ENCODE peak calls at places on chromosomes 3 and 15, in eight cellular contexts. One of them, this sample, is unnamed.

GRCh38 chr15:85473455-85473854 is 93.1 kb downstream of the AKAP13 start:
- DNase-seq in psoas muscle: no peak
- DNase-seq in heart left ventricle: no peak
- DNase-seq in RPMI7951: peak
- DNase-seq in cardiac fibroblast: peak
- DNase-seq in heart right ventricle: no peak
- DNase-seq in stimulated activated CD8-positive, alpha-beta memory T cell treated with anti-CD3 and anti-CD28 coated beads, Interleukin-7, amount 100 ng/mL, for 1 hour: no peak
- DNase-seq in stimulated activated CD4-positive, alpha-beta T cell treated with anti-CD3 and anti-CD28 coated beads, Interleukin-2, amount 100 ng/mL, for 48 hours: no peak
- DNase-seq in this sample: no peak

GRCh38 chr3:112894258-112894657 is 47.6 kb upstream of the CD200R1L start:
- DNase-seq in psoas muscle: no peak
- DNase-seq in heart left ventricle: no peak
- DNase-seq in RPMI7951: peak
- DNase-seq in cardiac fibroblast: peak
- DNase-seq in heart right ventricle: no peak
- DNase-seq in stimulated activated CD8-positive, alpha-beta memory T cell treated with anti-CD3 and anti-CD28 coated beads, Interleukin-7, amount 100 ng/mL, for 1 hour: no peak
- DNase-seq in stimulated activated CD4-positive, alpha-beta T cell treated with anti-CD3 and anti-CD28 coated beads, Interleukin-2, amount 100 ng/mL, for 48 hours: no peak
- DNase-seq in this sample: no peak

GRCh38 chr3:101779808-101780366 is 876 bp downstream of the NXPE3 start:
- DNase-seq in psoas muscle: no peak
- DNase-seq in heart left ventricle: peak
- DNase-seq in RPMI7951: peak
- DNase-seq in cardiac fibroblast: peak
- DNase-seq in heart right ventricle: no peak
- DNase-seq in stimulated activated CD8-positive, alpha-beta memory T cell treated with anti-CD3 and anti-CD28 coated beads, Interleukin-7, amount 100 ng/mL, for 1 hour: no peak
- DNase-seq in stimulated activated CD4-positive, alpha-beta T cell treated with anti-CD3 and anti-CD28 coated beads, Interleukin-2, amount 100 ng/mL, for 48 hours: no peak
- DNase-seq in this sample: no peak

GRCh38 chr3:195895900-195896360 is 12.4 kb downstream of the TNK2 start:
- DNase-seq in psoas muscle: peak
- DNase-seq in heart left ventricle: peak
- DNase-seq in RPMI7951: peak
- DNase-seq in cardiac fibroblast: no peak
- DNase-seq in heart right ventricle: peak
- DNase-seq in stimulated activated CD8-positive, alpha-beta memory T cell treated with anti-CD3 and anti-CD28 coated beads, Interleukin-7, amount 100 ng/mL, for 1 hour: peak
- DNase-seq in stimulated activated CD4-positive, alpha-beta T cell treated with anti-CD3 and anti-CD28 coated beads, Interleukin-2, amount 100 ng/mL, for 48 hours: peak
- DNase-seq in this sample: no peak

GRCh38 chr15:89533861-89534544 is 37.6 kb upstream of the RHCG start:
- DNase-seq in psoas muscle: no peak
- DNase-seq in heart left ventricle: no peak
- DNase-seq in RPMI7951: peak
- DNase-seq in cardiac fibroblast: peak
- DNase-seq in heart right ventricle: no peak
- DNase-seq in stimulated activated CD8-positive, alpha-beta memory T cell treated with anti-CD3 and anti-CD28 coated beads, Interleukin-7, amount 100 ng/mL, for 1 hour: no peak
- DNase-seq in stimulated activated CD4-positive, alpha-beta T cell treated with anti-CD3 and anti-CD28 coated beads, Interleukin-2, amount 100 ng/mL, for 48 hours: no peak
- DNase-seq in this sample: no peak

GRCh38 chr3:156602424-156602823 is 47.5 kb upstream of the SSR3 start:
- DNase-seq in psoas muscle: no peak
- DNase-seq in heart left ventricle: no peak
- DNase-seq in RPMI7951: no peak
- DNase-seq in cardiac fibroblast: peak
- DNase-seq in heart right ventricle: no peak
- DNase-seq in stimulated activated CD8-positive, alpha-beta memory T cell treated with anti-CD3 and anti-CD28 coated beads, Interleukin-7, amount 100 ng/mL, for 1 hour: no peak
- DNase-seq in stimulated activated CD4-positive, alpha-beta T cell treated with anti-CD3 and anti-CD28 coated beads, Interleukin-2, amount 100 ng/mL, for 48 hours: no peak
- DNase-seq in this sample: no peak

GRCh38 chr3:104436536-104436935 is 930.2 kb upstream of the ALCAM start:
- DNase-seq in psoas muscle: no peak
- DNase-seq in heart left ventricle: no peak
- DNase-seq in RPMI7951: no peak
- DNase-seq in cardiac fibroblast: no peak
- DNase-seq in heart right ventricle: no peak
- DNase-seq in stimulated activated CD8-positive, alpha-beta memory T cell treated with anti-CD3 and anti-CD28 coated beads, Interleukin-7, amount 100 ng/mL, for 1 hour: no peak
- DNase-seq in stimulated activated CD4-positive, alpha-beta T cell treated with anti-CD3 and anti-CD28 coated beads, Interleukin-2, amount 100 ng/mL, for 48 hours: no peak
- DNase-seq in this sample: no peak

GRCh38 chr15:25687276-25687675 is 175.9 kb downstream of the ATP10A start:
- DNase-seq in psoas muscle: no peak
- DNase-seq in heart left ventricle: no peak
- DNase-seq in RPMI7951: no peak
- DNase-seq in cardiac fibroblast: no peak
- DNase-seq in heart right ventricle: no peak
- DNase-seq in stimulated activated CD8-positive, alpha-beta memory T cell treated with anti-CD3 and anti-CD28 coated beads, Interleukin-7, amount 100 ng/mL, for 1 hour: no peak
- DNase-seq in stimulated activated CD4-positive, alpha-beta T cell treated with anti-CD3 and anti-CD28 coated beads, Interleukin-2, amount 100 ng/mL, for 48 hours: no peak
- DNase-seq in this sample: no peak

GRCh38 chr3:123483146-123483545 is 34.3 kb upstream of the ADCY5 start:
- DNase-seq in psoas muscle: no peak
- DNase-seq in heart left ventricle: no peak
- DNase-seq in RPMI7951: no peak
- DNase-seq in cardiac fibroblast: no peak
- DNase-seq in heart right ventricle: no peak
- DNase-seq in stimulated activated CD8-positive, alpha-beta memory T cell treated with anti-CD3 and anti-CD28 coated beads, Interleukin-7, amount 100 ng/mL, for 1 hour: no peak
- DNase-seq in stimulated activated CD4-positive, alpha-beta T cell treated with anti-CD3 and anti-CD28 coated beads, Interleukin-2, amount 100 ng/mL, for 48 hours: no peak
- DNase-seq in this sample: no peak

GRCh38 chr3:100149130-100149529 is 34.8 kb upstream of the FILIP1L start:
- DNase-seq in psoas muscle: no peak
- DNase-seq in heart left ventricle: no peak
- DNase-seq in RPMI7951: peak
- DNase-seq in cardiac fibroblast: no peak
- DNase-seq in heart right ventricle: no peak
- DNase-seq in stimulated activated CD8-positive, alpha-beta memory T cell treated with anti-CD3 and anti-CD28 coated beads, Interleukin-7, amount 100 ng/mL, for 1 hour: no peak
- DNase-seq in stimulated activated CD4-positive, alpha-beta T cell treated with anti-CD3 and anti-CD28 coated beads, Interleukin-2, amount 100 ng/mL, for 48 hours: no peak
- DNase-seq in this sample: no peak

GRCh38 chr15:68447209-68447608 is 15.2 kb upstream of the ITGA11 start:
- DNase-seq in psoas muscle: no peak
- DNase-seq in heart left ventricle: no peak
- DNase-seq in RPMI7951: peak
- DNase-seq in cardiac fibroblast: no peak
- DNase-seq in heart right ventricle: no peak
- DNase-seq in stimulated activated CD8-positive, alpha-beta memory T cell treated with anti-CD3 and anti-CD28 coated beads, Interleukin-7, amount 100 ng/mL, for 1 hour: no peak
- DNase-seq in stimulated activated CD4-positive, alpha-beta T cell treated with anti-CD3 and anti-CD28 coated beads, Interleukin-2, amount 100 ng/mL, for 48 hours: no peak
- DNase-seq in this sample: no peak

GRCh38 chr3:141485578-141486415 is 1.0 kb upstream of the RASA2 start:
- DNase-seq in psoas muscle: no peak
- DNase-seq in heart left ventricle: no peak
- DNase-seq in RPMI7951: peak
- DNase-seq in cardiac fibroblast: peak
- DNase-seq in heart right ventricle: no peak
- DNase-seq in stimulated activated CD8-positive, alpha-beta memory T cell treated with anti-CD3 and anti-CD28 coated beads, Interleukin-7, amount 100 ng/mL, for 1 hour: no peak
- DNase-seq in stimulated activated CD4-positive, alpha-beta T cell treated with anti-CD3 and anti-CD28 coated beads, Interleukin-2, amount 100 ng/mL, for 48 hours: no peak
- DNase-seq in this sample: no peak

GRCh38 chr3:168511428-168512014 is 415.8 kb upstream of the GOLIM4 start:
- DNase-seq in psoas muscle: no peak
- DNase-seq in heart left ventricle: no peak
- DNase-seq in RPMI7951: no peak
- DNase-seq in cardiac fibroblast: peak
- DNase-seq in heart right ventricle: no peak
- DNase-seq in stimulated activated CD8-positive, alpha-beta memory T cell treated with anti-CD3 and anti-CD28 coated beads, Interleukin-7, amount 100 ng/mL, for 1 hour: no peak
- DNase-seq in stimulated activated CD4-positive, alpha-beta T cell treated with anti-CD3 and anti-CD28 coated beads, Interleukin-2, amount 100 ng/mL, for 48 hours: no peak
- DNase-seq in this sample: no peak

GRCh38 chr15:77497942-77498361 is 77.3 kb downstream of the HMG20A start:
- DNase-seq in psoas muscle: peak
- DNase-seq in heart left ventricle: peak
- DNase-seq in RPMI7951: peak
- DNase-seq in cardiac fibroblast: no peak
- DNase-seq in heart right ventricle: no peak
- DNase-seq in stimulated activated CD8-positive, alpha-beta memory T cell treated with anti-CD3 and anti-CD28 coated beads, Interleukin-7, amount 100 ng/mL, for 1 hour: no peak
- DNase-seq in stimulated activated CD4-positive, alpha-beta T cell treated with anti-CD3 and anti-CD28 coated beads, Interleukin-2, amount 100 ng/mL, for 48 hours: no peak
- DNase-seq in this sample: no peak

GRCh38 chr3:33491697-33492096 is 51.5 kb upstream of the UBP1 start:
- DNase-seq in psoas muscle: no peak
- DNase-seq in heart left ventricle: no peak
- DNase-seq in RPMI7951: no peak
- DNase-seq in cardiac fibroblast: no peak
- DNase-seq in heart right ventricle: no peak
- DNase-seq in stimulated activated CD8-positive, alpha-beta memory T cell treated with anti-CD3 and anti-CD28 coated beads, Interleukin-7, amount 100 ng/mL, for 1 hour: no peak
- DNase-seq in stimulated activated CD4-positive, alpha-beta T cell treated with anti-CD3 and anti-CD28 coated beads, Interleukin-2, amount 100 ng/mL, for 48 hours: no peak
- DNase-seq in this sample: no peak

GRCh38 chr3:25001041-25001591 is 426.9 kb upstream of the RARB start:
- DNase-seq in psoas muscle: no peak
- DNase-seq in heart left ventricle: no peak
- DNase-seq in RPMI7951: no peak
- DNase-seq in cardiac fibroblast: no peak
- DNase-seq in heart right ventricle: no peak
- DNase-seq in stimulated activated CD8-positive, alpha-beta memory T cell treated with anti-CD3 and anti-CD28 coated beads, Interleukin-7, amount 100 ng/mL, for 1 hour: no peak
- DNase-seq in stimulated activated CD4-positive, alpha-beta T cell treated with anti-CD3 and anti-CD28 coated beads, Interleukin-2, amount 100 ng/mL, for 48 hours: no peak
- DNase-seq in this sample: no peak

GRCh38 chr3:157475921-157476395 is 27.3 kb downstream of the VEPH1 start:
- DNase-seq in psoas muscle: no peak
- DNase-seq in heart left ventricle: no peak
- DNase-seq in RPMI7951: peak
- DNase-seq in cardiac fibroblast: peak
- DNase-seq in heart right ventricle: no peak
- DNase-seq in stimulated activated CD8-positive, alpha-beta memory T cell treated with anti-CD3 and anti-CD28 coated beads, Interleukin-7, amount 100 ng/mL, for 1 hour: no peak
- DNase-seq in stimulated activated CD4-positive, alpha-beta T cell treated with anti-CD3 and anti-CD28 coated beads, Interleukin-2, amount 100 ng/mL, for 48 hours: no peak
- DNase-seq in this sample: no peak

GRCh38 chr3:139421459-139421858 is 32.0 kb upstream of the COPB2 start:
- DNase-seq in psoas muscle: no peak
- DNase-seq in heart left ventricle: no peak
- DNase-seq in RPMI7951: no peak
- DNase-seq in cardiac fibroblast: no peak
- DNase-seq in heart right ventricle: no peak
- DNase-seq in stimulated activated CD8-positive, alpha-beta memory T cell treated with anti-CD3 and anti-CD28 coated beads, Interleukin-7, amount 100 ng/mL, for 1 hour: no peak
- DNase-seq in stimulated activated CD4-positive, alpha-beta T cell treated with anti-CD3 and anti-CD28 coated beads, Interleukin-2, amount 100 ng/mL, for 48 hours: no peak
- DNase-seq in this sample: no peak

GRCh38 chr3:12336099-12336498 is 47.2 kb downstream of the PPARG start:
- DNase-seq in psoas muscle: no peak
- DNase-seq in heart left ventricle: no peak
- DNase-seq in RPMI7951: peak
- DNase-seq in cardiac fibroblast: no peak
- DNase-seq in heart right ventricle: no peak
- DNase-seq in stimulated activated CD8-positive, alpha-beta memory T cell treated with anti-CD3 and anti-CD28 coated beads, Interleukin-7, amount 100 ng/mL, for 1 hour: no peak
- DNase-seq in stimulated activated CD4-positive, alpha-beta T cell treated with anti-CD3 and anti-CD28 coated beads, Interleukin-2, amount 100 ng/mL, for 48 hours: no peak
- DNase-seq in this sample: no peak

GRCh38 chr3:89179355-89179997 is 72.1 kb downstream of the EPHA3 start:
- DNase-seq in psoas muscle: no peak
- DNase-seq in heart left ventricle: no peak
- DNase-seq in RPMI7951: peak
- DNase-seq in cardiac fibroblast: peak
- DNase-seq in heart right ventricle: no peak
- DNase-seq in stimulated activated CD8-positive, alpha-beta memory T cell treated with anti-CD3 and anti-CD28 coated beads, Interleukin-7, amount 100 ng/mL, for 1 hour: no peak
- DNase-seq in stimulated activated CD4-positive, alpha-beta T cell treated with anti-CD3 and anti-CD28 coated beads, Interleukin-2, amount 100 ng/mL, for 48 hours: no peak
- DNase-seq in this sample: no peak

GRCh38 chr3:102449341-102449740 is 14.5 kb downstream of the ZPLD1 start:
- DNase-seq in psoas muscle: no peak
- DNase-seq in heart left ventricle: no peak
- DNase-seq in RPMI7951: peak
- DNase-seq in cardiac fibroblast: peak
- DNase-seq in heart right ventricle: no peak
- DNase-seq in stimulated activated CD8-positive, alpha-beta memory T cell treated with anti-CD3 and anti-CD28 coated beads, Interleukin-7, amount 100 ng/mL, for 1 hour: no peak
- DNase-seq in stimulated activated CD4-positive, alpha-beta T cell treated with anti-CD3 and anti-CD28 coated beads, Interleukin-2, amount 100 ng/mL, for 48 hours: no peak
- DNase-seq in this sample: no peak

GRCh38 chr3:46469680-46470357 is 5.1 kb upstream of the LTF start:
- DNase-seq in psoas muscle: no peak
- DNase-seq in heart left ventricle: no peak
- DNase-seq in RPMI7951: no peak
- DNase-seq in cardiac fibroblast: no peak
- DNase-seq in heart right ventricle: no peak
- DNase-seq in stimulated activated CD8-positive, alpha-beta memory T cell treated with anti-CD3 and anti-CD28 coated beads, Interleukin-7, amount 100 ng/mL, for 1 hour: no peak
- DNase-seq in stimulated activated CD4-positive, alpha-beta T cell treated with anti-CD3 and anti-CD28 coated beads, Interleukin-2, amount 100 ng/mL, for 48 hours: no peak
- DNase-seq in this sample: no peak

GRCh38 chr3:172138031-172138538 is 98.7 kb downstream of the FNDC3B start:
- DNase-seq in psoas muscle: no peak
- DNase-seq in heart left ventricle: no peak
- DNase-seq in RPMI7951: peak
- DNase-seq in cardiac fibroblast: peak
- DNase-seq in heart right ventricle: no peak
- DNase-seq in stimulated activated CD8-positive, alpha-beta memory T cell treated with anti-CD3 and anti-CD28 coated beads, Interleukin-7, amount 100 ng/mL, for 1 hour: no peak
- DNase-seq in stimulated activated CD4-positive, alpha-beta T cell treated with anti-CD3 and anti-CD28 coated beads, Interleukin-2, amount 100 ng/mL, for 48 hours: no peak
- DNase-seq in this sample: no peak

GRCh38 chr3:98690876-98691275 is 72.3 kb upstream of the ST3GAL6 start:
- DNase-seq in psoas muscle: no peak
- DNase-seq in heart left ventricle: no peak
- DNase-seq in RPMI7951: peak
- DNase-seq in cardiac fibroblast: peak
- DNase-seq in heart right ventricle: no peak
- DNase-seq in stimulated activated CD8-positive, alpha-beta memory T cell treated with anti-CD3 and anti-CD28 coated beads, Interleukin-7, amount 100 ng/mL, for 1 hour: no peak
- DNase-seq in stimulated activated CD4-positive, alpha-beta T cell treated with anti-CD3 and anti-CD28 coated beads, Interleukin-2, amount 100 ng/mL, for 48 hours: no peak
- DNase-seq in this sample: no peak

GRCh38 chr3:11819146-11819545 is 27.5 kb downstream of the TAMM41 start:
- DNase-seq in psoas muscle: no peak
- DNase-seq in heart left ventricle: no peak
- DNase-seq in RPMI7951: no peak
- DNase-seq in cardiac fibroblast: no peak
- DNase-seq in heart right ventricle: no peak
- DNase-seq in stimulated activated CD8-positive, alpha-beta memory T cell treated with anti-CD3 and anti-CD28 coated beads, Interleukin-7, amount 100 ng/mL, for 1 hour: no peak
- DNase-seq in stimulated activated CD4-positive, alpha-beta T cell treated with anti-CD3 and anti-CD28 coated beads, Interleukin-2, amount 100 ng/mL, for 48 hours: no peak
- DNase-seq in this sample: no peak

GRCh38 chr3:49869525-49870126 is at the start of gene CAMKV:
- DNase-seq in psoas muscle: no peak
- DNase-seq in heart left ventricle: no peak
- DNase-seq in RPMI7951: no peak
- DNase-seq in cardiac fibroblast: no peak
- DNase-seq in heart right ventricle: no peak
- DNase-seq in stimulated activated CD8-positive, alpha-beta memory T cell treated with anti-CD3 and anti-CD28 coated beads, Interleukin-7, amount 100 ng/mL, for 1 hour: no peak
- DNase-seq in stimulated activated CD4-positive, alpha-beta T cell treated with anti-CD3 and anti-CD28 coated beads, Interleukin-2, amount 100 ng/mL, for 48 hours: peak
- DNase-seq in this sample: no peak

GRCh38 chr3:4994823-4995499 is 15.7 kb downstream of the BHLHE40 start:
- DNase-seq in psoas muscle: peak
- DNase-seq in heart left ventricle: peak
- DNase-seq in RPMI7951: peak
- DNase-seq in cardiac fibroblast: peak
- DNase-seq in heart right ventricle: peak
- DNase-seq in stimulated activated CD8-positive, alpha-beta memory T cell treated with anti-CD3 and anti-CD28 coated beads, Interleukin-7, amount 100 ng/mL, for 1 hour: no peak
- DNase-seq in stimulated activated CD4-positive, alpha-beta T cell treated with anti-CD3 and anti-CD28 coated beads, Interleukin-2, amount 100 ng/mL, for 48 hours: no peak
- DNase-seq in this sample: no peak

GRCh38 chr15:68210821-68211655 is 5.9 kb upstream of the CALML4 start:
- DNase-seq in psoas muscle: peak
- DNase-seq in heart left ventricle: peak
- DNase-seq in RPMI7951: peak
- DNase-seq in cardiac fibroblast: peak
- DNase-seq in heart right ventricle: peak
- DNase-seq in stimulated activated CD8-positive, alpha-beta memory T cell treated with anti-CD3 and anti-CD28 coated beads, Interleukin-7, amount 100 ng/mL, for 1 hour: peak
- DNase-seq in stimulated activated CD4-positive, alpha-beta T cell treated with anti-CD3 and anti-CD28 coated beads, Interleukin-2, amount 100 ng/mL, for 48 hours: peak
- DNase-seq in this sample: no peak

GRCh38 chr15:28868744-28869143 is 17.0 kb upstream of the APBA2 start:
- DNase-seq in psoas muscle: no peak
- DNase-seq in heart left ventricle: no peak
- DNase-seq in RPMI7951: no peak
- DNase-seq in cardiac fibroblast: no peak
- DNase-seq in heart right ventricle: no peak
- DNase-seq in stimulated activated CD8-positive, alpha-beta memory T cell treated with anti-CD3 and anti-CD28 coated beads, Interleukin-7, amount 100 ng/mL, for 1 hour: no peak
- DNase-seq in stimulated activated CD4-positive, alpha-beta T cell treated with anti-CD3 and anti-CD28 coated beads, Interleukin-2, amount 100 ng/mL, for 48 hours: no peak
- DNase-seq in this sample: no peak

GRCh38 chr3:102158080-102158756 is 276.6 kb upstream of the ZPLD1 start:
- DNase-seq in psoas muscle: no peak
- DNase-seq in heart left ventricle: no peak
- DNase-seq in RPMI7951: no peak
- DNase-seq in cardiac fibroblast: peak
- DNase-seq in heart right ventricle: no peak
- DNase-seq in stimulated activated CD8-positive, alpha-beta memory T cell treated with anti-CD3 and anti-CD28 coated beads, Interleukin-7, amount 100 ng/mL, for 1 hour: no peak
- DNase-seq in stimulated activated CD4-positive, alpha-beta T cell treated with anti-CD3 and anti-CD28 coated beads, Interleukin-2, amount 100 ng/mL, for 48 hours: no peak
- DNase-seq in this sample: no peak

GRCh38 chr3:50696276-50696675 is 21.5 kb downstream of the DOCK3 start:
- DNase-seq in psoas muscle: no peak
- DNase-seq in heart left ventricle: no peak
- DNase-seq in RPMI7951: no peak
- DNase-seq in cardiac fibroblast: no peak
- DNase-seq in heart right ventricle: no peak
- DNase-seq in stimulated activated CD8-positive, alpha-beta memory T cell treated with anti-CD3 and anti-CD28 coated beads, Interleukin-7, amount 100 ng/mL, for 1 hour: no peak
- DNase-seq in stimulated activated CD4-positive, alpha-beta T cell treated with anti-CD3 and anti-CD28 coated beads, Interleukin-2, amount 100 ng/mL, for 48 hours: no peak
- DNase-seq in this sample: no peak

GRCh38 chr3:184981071-184981470 is 169.1 kb downstream of the VPS8 start:
- DNase-seq in psoas muscle: no peak
- DNase-seq in heart left ventricle: no peak
- DNase-seq in RPMI7951: no peak
- DNase-seq in cardiac fibroblast: no peak
- DNase-seq in heart right ventricle: no peak
- DNase-seq in stimulated activated CD8-positive, alpha-beta memory T cell treated with anti-CD3 and anti-CD28 coated beads, Interleukin-7, amount 100 ng/mL, for 1 hour: no peak
- DNase-seq in stimulated activated CD4-positive, alpha-beta T cell treated with anti-CD3 and anti-CD28 coated beads, Interleukin-2, amount 100 ng/mL, for 48 hours: no peak
- DNase-seq in this sample: no peak

GRCh38 chr15:98648654-98649537 is 557 bp downstream of the IGF1R start:
- DNase-seq in psoas muscle: peak
- DNase-seq in heart left ventricle: peak
- DNase-seq in RPMI7951: peak
- DNase-seq in cardiac fibroblast: peak
- DNase-seq in heart right ventricle: peak
- DNase-seq in stimulated activated CD8-positive, alpha-beta memory T cell treated with anti-CD3 and anti-CD28 coated beads, Interleukin-7, amount 100 ng/mL, for 1 hour: no peak
- DNase-seq in stimulated activated CD4-positive, alpha-beta T cell treated with anti-CD3 and anti-CD28 coated beads, Interleukin-2, amount 100 ng/mL, for 48 hours: peak
- DNase-seq in this sample: no peak